ENCODE peak calls at places on chromosome 6, in eight cellular contexts. K, E, J, F, Z, G, B and O are unnamed samples.

GRCh38 chr6:98821739-98822405 is 12.5 kb upstream of the POU3F2 start:
- DNase-seq in K (no peak), E (no peak), J (no peak), F (no peak), Z (no peak), G (no peak), B (no peak), O (no peak)

GRCh38 chr6:17635568-17635967 is 35.5 kb downstream of the FAM8A1 start:
- DNase-seq in K (no peak), E (no peak), J (no peak), F (no peak), Z (no peak), G (no peak), B (no peak), O (no peak)

GRCh38 chr6:163466839-163467390 is 52.4 kb downstream of the QKI start:
- DNase-seq in K (no peak), E (no peak), J (no peak), F (no peak), Z (no peak), G (no peak), B (no peak), O (no peak)

GRCh38 chr6:13998356-13998755 is 73.6 kb downstream of the RNF182 start:
- DNase-seq in K (no peak), E (no peak), J (no peak), F (no peak), Z (no peak), G (no peak), B (no peak), O (no peak)

GRCh38 chr6:11912420-11912819 is 99.7 kb upstream of the HIVEP1 start:
- DNase-seq in K (no peak), E (no peak), J (no peak), F (no peak), Z (peak; percentile 15), G (no peak), B (no peak), O (no peak)

GRCh38 chr6:33878541-33878940 is 74.7 kb upstream of the MLN start:
- DNase-seq in K (no peak), E (no peak), J (no peak), F (no peak), Z (no peak), G (no peak), B (no peak), O (no peak)

GRCh38 chr6:5457983-5458683 is 196.8 kb downstream of the FARS2 start:
- DNase-seq in K (peak; percentile 42), E (no peak), J (no peak), F (no peak), Z (peak; percentile 39), G (no peak), B (peak; percentile 52), O (peak; percentile 76)

GRCh38 chr6:167491403-167492095 is 166.7 kb downstream of the TTLL2 start:
- DNase-seq in K (no peak), E (no peak), J (no peak), F (no peak), Z (no peak), G (no peak), B (no peak), O (no peak)

GRCh38 chr6:99588618-99589289 is 17.9 kb upstream of the PRDM13 start:
- DNase-seq in K (peak; percentile 66), E (no peak), J (peak; percentile 84), F (no peak), Z (peak; percentile 77), G (peak; percentile 35), B (peak; percentile 73), O (peak; percentile 85)

GRCh38 chr6:39153766-39154397 is 38.9 kb upstream of the SAYSD1 start:
- DNase-seq in K (no peak), E (no peak), J (no peak), F (no peak), Z (no peak), G (no peak), B (no peak), O (no peak)

GRCh38 chr6:48110436-48111142 is 408 bp downstream of the PTCHD4 start:
- DNase-seq in K (no peak), E (no peak), J (no peak), F (no peak), Z (no peak), G (no peak), B (no peak), O (no peak)

GRCh38 chr6:48111143-48111506 is at the start of gene PTCHD4:
- DNase-seq in K (no peak), E (no peak), J (peak; percentile 12), F (no peak), Z (peak; percentile 52), G (peak; percentile 58), B (peak; percentile 97), O (peak; percentile 44)

GRCh38 chr6:48111575-48111974 is 578 bp upstream of the PTCHD4 start:
- DNase-seq in K (no peak), E (no peak), J (no peak), F (no peak), Z (no peak), G (no peak), B (no peak), O (no peak)

GRCh38 chr6:48113130-48113529 is 2.1 kb upstream of the PTCHD4 start:
- DNase-seq in K (no peak), E (no peak), J (no peak), F (no peak), Z (no peak), G (no peak), B (no peak), O (no peak)

GRCh38 chr6:48109902-48110301 is 1.1 kb downstream of the PTCHD4 start:
- DNase-seq in K (no peak), E (no peak), J (no peak), F (no peak), Z (peak; percentile 14), G (no peak), B (peak; percentile 59), O (no peak)
- H3K4me3 ChIP-seq in K (no peak overlapping the region), E (no peak overlapping the region), J (peak overlapping the region; percentile 8), F (peak overlapping the region; percentile 21), Z (peak overlapping the region; percentile 70), G (peak overlapping the region; percentile 52), B (peak overlapping the region; percentile 74), O (peak overlapping the region; percentile 37)

GRCh38 chr6:35368038-35368887 is 25.9 kb downstream of the PPARD start:
- DNase-seq in K (no peak), E (peak; percentile 75), J (no peak), F (no peak), Z (peak; percentile 90), G (no peak), B (peak; percentile 46), O (no peak)

GRCh38 chr6:35372633-35373032 is 30.3 kb downstream of the PPARD start:
- DNase-seq in K (no peak), E (no peak), J (no peak), F (no peak), Z (no peak), G (no peak), B (no peak), O (no peak)

GRCh38 chr6:35371494-35372262 is 29.3 kb downstream of the PPARD start:
- DNase-seq in K (no peak), E (no peak), J (no peak), F (no peak), Z (no peak), G (no peak), B (no peak), O (no peak)

GRCh38 chr6:35370124-35370741 is 27.9 kb downstream of the PPARD start:
- DNase-seq in K (peak; percentile 92), E (peak; percentile 96), J (no peak), F (peak; percentile 89), Z (peak; percentile 99), G (peak; percentile 66), B (peak; percentile 95), O (peak; percentile 80)

DNA sequence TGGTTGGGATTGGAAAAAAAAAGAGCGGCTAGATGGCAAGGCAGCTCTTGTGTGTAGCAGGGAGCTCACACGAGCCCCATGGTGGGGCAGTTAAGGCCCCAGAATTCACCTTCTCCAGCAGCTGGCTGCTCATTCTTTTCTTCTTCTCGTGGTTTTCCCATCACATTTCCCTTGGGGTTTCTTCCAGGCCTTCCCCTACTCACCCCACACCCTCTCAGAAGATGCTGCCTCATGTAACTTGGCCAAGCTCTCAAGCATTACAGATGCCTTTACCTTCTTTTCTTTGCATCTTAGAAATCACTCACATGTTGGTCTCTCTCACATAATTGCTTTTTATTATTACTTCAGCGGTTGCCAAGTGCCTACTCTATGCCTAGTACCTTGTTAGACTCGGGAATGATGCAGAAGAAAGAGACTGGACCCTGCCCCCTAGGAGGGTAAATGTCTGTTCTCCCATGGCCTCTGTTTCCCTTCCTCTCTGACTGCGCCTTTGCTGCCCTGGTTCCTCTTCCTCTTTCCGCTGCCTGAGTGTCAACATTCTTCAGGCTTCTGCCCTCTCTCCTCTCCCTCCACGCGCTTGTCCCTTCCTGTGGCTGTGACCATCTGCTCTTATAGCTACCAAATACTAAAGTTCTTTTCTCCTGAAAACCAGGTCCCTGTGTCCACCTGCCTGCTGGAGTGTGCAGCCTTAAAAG is 28.6 kb downstream of the PPARD start:
- DNase-seq in K (no peak), E (no peak), J (no peak), F (no peak), Z (peak; percentile 88), G (no peak), B (no peak), O (peak; percentile 55)
- H3K4me3 ChIP-seq in K (no peak overlapping the region), E (no peak overlapping the region), J (no peak overlapping the region), F (no peak overlapping the region), Z (peak overlapping the region; percentile 41), G (no peak overlapping the region), B (no peak overlapping the region), O (no peak overlapping the region)

GRCh38 chr6:81727876-81728517 is 24.5 kb downstream of the TENT5A start:
- DNase-seq in K (no peak), E (no peak), J (no peak), F (no peak), Z (no peak), G (no peak), B (no peak), O (no peak)
- H3K4me3 ChIP-seq in K (no peak overlapping the region), E (no peak overlapping the region), J (no peak overlapping the region), F (no peak overlapping the region), Z (no peak overlapping the region), G (no peak overlapping the region), B (no peak overlapping the region), O (no peak overlapping the region)

GRCh38 chr6:31572041-31572911 is at the start of gene LTA:
- DNase-seq in K (no peak), E (no peak), J (peak; percentile 49), F (no peak), Z (no peak), G (no peak), B (no peak), O (no peak)
- H3K4me3 ChIP-seq in K (no peak within 1 kb of the TSS), E (no peak within 1 kb of the TSS), J (no peak within 1 kb of the TSS), F (no peak within 1 kb of the TSS), Z (no peak within 1 kb of the TSS), G (no peak within 1 kb of the TSS), B (no peak within 1 kb of the TSS), O (peak within 1 kb of the TSS; percentile 31)

DNA sequence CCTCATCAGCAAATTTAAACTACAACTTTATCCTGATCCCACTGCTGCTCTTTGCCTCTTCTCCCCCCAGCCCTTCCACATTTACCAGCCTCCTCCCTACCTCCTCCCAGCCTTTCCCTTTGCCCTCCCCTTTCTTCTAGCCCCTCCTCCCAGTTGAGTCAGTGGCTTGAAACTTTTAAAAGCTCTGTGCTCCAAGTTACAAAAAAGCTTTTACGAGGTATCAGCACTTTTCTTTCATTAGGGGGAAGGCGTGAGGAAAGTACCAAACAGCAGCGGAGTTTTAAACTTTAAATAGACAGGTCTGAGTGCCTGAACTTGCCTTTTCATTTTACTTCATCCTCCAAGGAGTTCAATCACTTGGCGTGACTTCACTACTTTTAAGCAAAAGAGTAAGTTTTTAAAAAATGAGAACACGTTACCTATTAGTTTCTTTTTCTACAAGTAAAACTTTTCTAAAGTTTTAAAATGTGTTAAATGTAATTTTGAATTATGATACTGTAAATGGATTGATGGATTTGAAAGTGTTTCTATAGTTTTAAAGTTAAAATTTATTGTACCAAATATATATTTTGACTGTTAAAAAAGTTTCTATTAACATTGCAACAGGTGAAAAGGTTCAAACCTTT is at the start of gene GJA1:
- DNase-seq in K (no peak), E (peak; percentile 50), J (peak; percentile 85), F (no peak), Z (peak; percentile 87), G (peak; percentile 86), B (peak; percentile 83), O (no peak)
- H3K4me3 ChIP-seq in K (peak within 1 kb of the TSS; percentile 69), E (peak within 1 kb of the TSS; percentile 87), J (peak within 1 kb of the TSS; percentile 81), F (peak within 1 kb of the TSS; percentile 80), Z (peak within 1 kb of the TSS; percentile 98), G (peak within 1 kb of the TSS; percentile 89), B (peak within 1 kb of the TSS; percentile 98), O (peak within 1 kb of the TSS; percentile 63)